ENCODE peak calls at places on chromosomes 4 and X, in six cellular contexts. K is HTR-8/SVneo; Z is stimulated activated CD4-positive, alpha-beta T cell treated with anti-CD3 and anti-CD28 coated beads, Interleukin-4, amount 100 ng/mL, for 4 hours; E is substantia nigra; U is type B pancreatic cell; H is fibroblast of lung. F is an unnamed sample.

GRCh38 chr4:34196375-34196774 is 2047.9 kb downstream of the ARAP2 start:
- DNase-seq in U (no peak), Z (no peak), E (no peak), K (no peak), H (no peak), F (no peak)

GRCh38 chrX:30995705-30996104 is 76.1 kb downstream of the FTHL17 start:
- DNase-seq in E (no peak), H (no peak), K (no peak), U (no peak), Z (no peak), F (no peak)

GRCh38 chr4:81714251-81714650 is 242.5 kb upstream of the RASGEF1B start:
- DNase-seq in E (no peak), Z (no peak), H (no peak), K (no peak), U (no peak), F (no peak)

GRCh38 chr4:13522282-13523104 is 21.8 kb downstream of the NKX3-2 start:
- DNase-seq in Z (no peak), U (no peak), K (no peak), H (no peak), E (no peak), F (no peak)

GRCh38 chr4:96407651-96408342 is 567.9 kb downstream of the PDHA2 start:
- DNase-seq in Z (no peak), K (no peak), E (no peak), U (no peak), H (peak; percentile 8), F (no peak)

GRCh38 chr4:168514249-168514852 is 17.5 kb downstream of the PALLD start:
- DNase-seq in K (no peak), H (peak; percentile 29), E (no peak), Z (no peak), U (no peak), F (no peak)

GRCh38 chr4:30718889-30719252 is 1.3 kb upstream of the PCDH7 start:
- DNase-seq in Z (no peak), U (no peak), H (peak; percentile 58), E (no peak), K (peak; percentile 14), F (no peak)

GRCh38 chr4:7148337-7148736 is 44.0 kb upstream of the SORCS2 start:
- DNase-seq in K (no peak), E (no peak), Z (no peak), U (no peak), H (no peak), F (no peak)

GRCh38 chrX:53318766-53319353 is 37.5 kb upstream of the IQSEC2 start:
- DNase-seq in Z (no peak), K (no peak), H (no peak), E (peak; percentile 15), U (no peak), F (no peak)

GRCh38 chrX:133880032-133880443 is 105.4 kb downstream of the GPC3 start:
- DNase-seq in Z (no peak), U (no peak), E (no peak), H (no peak), K (no peak), F (no peak)

GRCh38 chr4:80266267-80266901 is at the start of gene FGF5:
- DNase-seq in H (peak; percentile 94), U (peak; percentile 75), E (peak; percentile 41), K (peak; percentile 14), Z (no peak), F (no peak)

GRCh38 chr4:103802766-103803165 is 83.0 kb upstream of the TACR3 start:
- DNase-seq in U (no peak), K (no peak), H (no peak), E (no peak), Z (no peak), F (no peak)

GRCh38 chr4:128590773-128591172 is 218.7 kb upstream of the JADE1 start:
- DNase-seq in Z (no peak), U (no peak), E (no peak), K (no peak), H (peak; percentile 59), F (no peak)

GRCh38 chrX:154719132-154719675 is 31.7 kb downstream of the GAB3 start:
- DNase-seq in H (peak; percentile 84), K (no peak), U (no peak), Z (no peak), E (no peak), F (no peak)

GRCh38 chr4:145735330-145735638 is 55.3 kb downstream of the C4orf51 start:
- DNase-seq in Z (no peak), E (no peak), K (peak; percentile 80), U (no peak), H (peak; percentile 99), F (no peak)

GRCh38 chr4:118396881-118397666 is 44.3 kb upstream of the PRSS12 start:
- DNase-seq in U (no peak), H (no peak), K (no peak), E (no peak), Z (no peak), F (no peak)

GRCh38 chr4:1508161-1509160 is 102.2 kb upstream of the NKX1-1 start:
- DNase-seq in K (no peak), E (no peak), Z (no peak), U (no peak), H (no peak), F (no peak)

GRCh38 chrX:48833531-48834138 is 1.8 kb downstream of the PCSK1N start:
- DNase-seq in U (no peak), K (peak; percentile 17), H (no peak), Z (no peak), E (no peak), F (no peak)

GRCh38 chr4:28254003-28254402 is 1393.4 kb downstream of the STIM2 start:
- DNase-seq in K (no peak), E (no peak), Z (no peak), U (no peak), H (no peak), F (no peak)

GRCh38 chr4:78720994-78721677 is 55.0 kb upstream of the BMP2K start:
- DNase-seq in Z (no peak), H (no peak), E (no peak), U (no peak), K (no peak), F (no peak)

GRCh38 chr4:95732061-95732460 is 107.8 kb upstream of the PDHA2 start:
- DNase-seq in U (no peak), K (no peak), E (no peak), Z (no peak), H (peak; percentile 83), F (no peak)

GRCh38 chr4:123555500-123556273 is 159.1 kb downstream of the SPRY1 start:
- DNase-seq in K (peak; percentile 62), Z (no peak), U (peak; percentile 72), E (peak; percentile 26), H (peak; percentile 91), F (no peak)

GRCh38 chr4:3871881-3872833 is 106.0 kb downstream of the ADRA2C start:
- DNase-seq in U (no peak), Z (no peak), H (no peak), K (no peak), E (no peak), F (no peak)

GRCh38 chr4:123749408-123749807 is 352.8 kb downstream of the SPRY1 start:
- DNase-seq in Z (no peak), H (no peak), U (no peak), E (no peak), K (no peak), F (no peak)

GRCh38 chrX:1537031-1537715 is at the start of gene P2RY8:
- DNase-seq in U (peak; percentile 63), K (peak; percentile 27), Z (peak; percentile 62), H (no peak), E (peak; percentile 6), F (peak; percentile 68)

GRCh38 chr4:116839826-116840225 is 245.6 kb downstream of the TRAM1L1 start:
- DNase-seq in H (peak; percentile 73), K (no peak), U (no peak), E (no peak), Z (no peak), F (no peak)

GRCh38 chr4:121724671-121725070 is 27.9 kb upstream of the ANXA5 start:
- DNase-seq in K (no peak), U (no peak), Z (no peak), E (no peak), H (no peak), F (no peak)

GRCh38 chr4:95431678-95432077 is 117.1 kb downstream of the UNC5C start:
- DNase-seq in E (no peak), Z (no peak), H (peak; percentile 80), U (no peak), K (no peak), F (no peak)

GRCh38 chr4:113355550-113356371 is 306.3 kb downstream of the ANK2 start:
- DNase-seq in H (peak; percentile 97), K (peak; percentile 46), Z (peak; percentile 44), U (no peak), E (no peak), F (peak; percentile 57)

GRCh38 chr4:88104902-88105610 is 53.4 kb downstream of the ABCG2 start:
- DNase-seq in E (no peak), Z (no peak), K (peak; percentile 34), U (no peak), H (peak; percentile 80), F (no peak)

GRCh38 chr4:145635630-145636029 is 16.4 kb downstream of the MMAA start:
- DNase-seq in Z (no peak), E (no peak), U (no peak), H (no peak), K (no peak), F (no peak)

GRCh38 chr4:105990933-105991332 is 95.7 kb downstream of the NPNT start:
- DNase-seq in U (no peak), K (no peak), H (peak; percentile 66), E (peak; percentile 68), Z (no peak), F (no peak)

GRCh38 chr4:77560170-77560569 is 45.5 kb upstream of the CXCL13 start:
- DNase-seq in U (no peak), E (no peak), K (no peak), Z (no peak), H (no peak), F (no peak)

GRCh38 chr4:109735566-109736454 is 5.9 kb upstream of the PLA2G12A start:
- DNase-seq in H (peak; percentile 54), K (no peak), Z (no peak), U (no peak), E (no peak), F (no peak)

F was measured in activated T-helper 9 cell treated with anti-CD3 and anti-CD28 coated beads, Interleukin-2, amount 50 U/mL, for 16 hours.